ENCODE peak calls at places on chromosomes 13 and 19, in eight cellular contexts. J is mesenchymal stem cell, P is HCT116, D is astrocyte, Z is spleen, R is heart right ventricle, T is GM12878, I is thoracic aorta. A is an unnamed sample.
A peak's percentile ranks its signal among the peaks of the same experiment; 100 is the strongest.

GRCh38 chr13:96671073-96671472 is 323.2 kb downstream of the OXGR1 start:
- DNase-seq in R (no peak), Z (no peak), T (no peak), P (no peak), D (no peak), I (no peak), J (no peak), A (no peak)

GRCh38 chr19:32624410-32624809 is 43.4 kb downstream of the PDCD5 start:
- DNase-seq in T (no peak), P (no peak), R (no peak), J (no peak), Z (no peak), D (no peak), I (no peak), A (no peak)

GRCh38 chr19:32828643-32829344 is 40.8 kb downstream of the SLC7A9 start:
- DNase-seq in P (no peak), Z (no peak), J (no peak), I (no peak), R (no peak), T (no peak), D (no peak), A (no peak)

GRCh38 chr13:46831588-46832194 is 34.7 kb upstream of the ESD start:
- DNase-seq in I (no peak), D (peak; percentile 18), Z (no peak), T (no peak), P (peak; percentile 51), R (peak; percentile 24), J (peak; percentile 68), A (no peak)

GRCh38 chr13:72463561-72463960 is 263.9 kb downstream of the MZT1 start:
- DNase-seq in D (peak; percentile 84), Z (no peak), T (no peak), J (peak; percentile 66), R (peak; percentile 18), P (no peak), I (no peak), A (no peak)

GRCh38 chr19:11949201-11949600 is 15.6 kb upstream of the ZNF763 start:
- DNase-seq in R (no peak), I (no peak), D (peak; percentile 16), T (no peak), P (no peak), Z (no peak), J (peak; percentile 12), A (peak; percentile 11)

GRCh38 chr19:7507884-7508283 is 8.0 kb upstream of the ZNF358 start:
- DNase-seq in R (no peak), P (peak; percentile 90), T (no peak), D (peak; percentile 65), J (peak; percentile 94), I (peak; percentile 69), Z (peak; percentile 86), A (peak; percentile 49)

GRCh38 chr13:23455401-23456185 is 22.1 kb upstream of the SACS start:
- DNase-seq in R (no peak), D (no peak), I (no peak), J (no peak), T (no peak), P (no peak), Z (no peak), A (no peak)

GRCh38 chr13:51025245-51025872 is 85.7 kb downstream of the C13orf42 start:
- DNase-seq in J (no peak), Z (no peak), T (no peak), P (no peak), R (no peak), D (no peak), I (no peak), A (no peak)

GRCh38 chr13:19845758-19846157 is 17.7 kb downstream of the ZMYM5 start:
- DNase-seq in I (peak; percentile 49), D (peak; percentile 98), J (peak; percentile 92), P (peak; percentile 77), Z (no peak), R (no peak), T (no peak), A (peak; percentile 33)

GRCh38 chr13:114087430-114087829 is 45.0 kb downstream of the RASA3 start:
- DNase-seq in P (no peak), R (no peak), I (no peak), T (no peak), J (no peak), Z (no peak), D (no peak), A (peak; percentile 30)

GRCh38 chr13:30108913-30109237 is 198.5 kb downstream of the KATNAL1 start:
- DNase-seq in T (no peak), J (no peak), I (no peak), P (no peak), D (no peak), R (no peak), Z (no peak), A (no peak)

GRCh38 chr19:28867978-28868377 is 345.0 kb downstream of the UQCRFS1 start:
- DNase-seq in P (no peak), D (no peak), R (no peak), Z (no peak), J (no peak), I (no peak), T (no peak), A (no peak)

GRCh38 chr19:16014923-16015804 is 61.1 kb upstream of the TPM4 start:
- DNase-seq in P (no peak), J (no peak), D (no peak), T (no peak), Z (no peak), R (no peak), I (no peak), A (no peak)

GRCh38 chr13:49976314-49977258 is 20.3 kb upstream of the TRIM13 start:
- DNase-seq in R (peak; percentile 57), D (peak; percentile 47), T (peak; percentile 55), J (peak; percentile 68), I (no peak), Z (peak; percentile 91), P (peak; percentile 47), A (peak; percentile 46)

GRCh38 chr19:35992902-35993765 is 1.9 kb upstream of the SDHAF1 start:
- DNase-seq in J (no peak), P (no peak), D (no peak), R (no peak), T (no peak), I (no peak), Z (no peak), A (no peak)

GRCh38 chr13:19950374-19950773 is 8.2 kb upstream of the ZMYM2 start:
- DNase-seq in Z (no peak), I (no peak), T (no peak), J (no peak), R (no peak), D (no peak), P (no peak), A (no peak)

GRCh38 chr19:51359294-51359693 is 6.9 kb downstream of the ETFB start:
- DNase-seq in Z (no peak), R (no peak), D (peak; percentile 90), P (no peak), T (no peak), I (no peak), J (peak; percentile 87), A (no peak)

GRCh38 chr19:51354103-51354741 is 12.0 kb downstream of the ETFB start:
- DNase-seq in J (no peak), D (no peak), P (no peak), I (no peak), Z (no peak), T (no peak), R (no peak), A (no peak)

GRCh38 chr19:51354742-51355148 is 11.4 kb downstream of the ETFB start:
- DNase-seq in R (no peak), D (peak; percentile 53), I (no peak), Z (no peak), T (no peak), J (peak; percentile 46), P (no peak), A (peak; percentile 69)

GRCh38 chr19:51357952-51358351 is 8.2 kb downstream of the ETFB start:
- DNase-seq in I (no peak), Z (no peak), T (no peak), R (no peak), D (no peak), J (no peak), P (no peak), A (no peak)

DNA sequence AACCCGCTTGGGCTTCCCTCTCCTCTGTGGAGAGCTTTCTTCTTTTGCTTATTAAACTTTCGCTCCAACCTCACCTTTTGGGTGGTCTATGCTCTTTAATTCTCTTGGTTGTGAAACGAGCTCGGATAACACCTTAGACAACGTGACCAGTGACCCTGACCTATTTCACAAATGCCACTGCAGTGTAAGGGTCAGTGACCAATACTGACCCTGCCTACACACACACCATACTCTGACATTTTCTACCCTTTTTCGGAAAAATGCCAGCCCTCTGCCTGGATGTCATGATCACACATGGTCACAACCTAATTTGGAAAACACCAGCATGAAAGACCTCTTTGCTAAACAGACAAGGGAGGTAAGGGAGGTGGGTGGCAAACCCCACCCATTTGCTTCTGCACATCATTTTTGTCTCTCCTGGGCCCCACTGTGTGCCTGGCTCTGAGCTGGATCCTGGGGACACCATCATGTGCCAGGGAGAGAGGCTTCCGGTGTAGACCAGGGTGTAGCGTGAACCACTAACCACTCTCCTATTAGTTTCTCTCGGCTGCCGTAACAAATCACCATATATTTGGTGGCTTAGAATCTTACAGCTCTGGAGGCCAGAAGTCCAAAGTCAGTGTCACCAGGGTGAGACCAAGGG is 9.9 kb downstream of the ETFB start:
- DNase-seq in J (no peak), P (no peak), I (no peak), Z (no peak), D (no peak), T (no peak), R (no peak), A (no peak)
- H3K4me3 ChIP-seq in J (no peak overlapping the region), P (no peak overlapping the region), I (no peak overlapping the region), Z (no peak overlapping the region), D (no peak overlapping the region), T (no peak overlapping the region), R (no peak overlapping the region), A (no peak overlapping the region)

DNA sequence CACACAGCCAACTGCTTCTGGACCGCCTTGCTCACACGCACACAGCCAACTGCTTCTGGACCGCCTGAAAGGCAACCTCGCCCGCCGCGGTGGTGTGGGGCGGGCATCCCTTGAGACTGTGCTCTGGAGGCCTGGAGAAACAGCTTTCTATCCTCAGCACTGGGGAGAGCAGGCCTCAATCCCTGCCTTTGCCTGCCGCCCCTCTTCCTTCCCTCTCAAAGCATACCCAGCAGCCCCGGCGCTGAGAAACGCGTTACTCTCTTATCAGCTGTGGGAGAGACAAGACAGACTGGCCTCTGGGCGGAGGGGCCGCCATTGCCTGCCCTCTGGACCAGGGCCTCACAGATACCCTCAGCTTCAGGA is 2.9 kb downstream of the LIPE start:
- DNase-seq in I (no peak), D (no peak), J (no peak), T (no peak), Z (peak; percentile 79), R (no peak), P (no peak), A (no peak)
- H3K4me3 ChIP-seq in I (peak overlapping the region; percentile 85), D (peak overlapping the region; percentile 68), J (peak overlapping the region; percentile 82), T (no peak overlapping the region), Z (peak overlapping the region; percentile 75), R (peak overlapping the region; percentile 86), P (no peak overlapping the region), A (no peak overlapping the region)

GRCh38 chr13:37475966-37476365 is 122.6 kb downstream of the POSTN start:
- DNase-seq in T (no peak), J (peak; percentile 40), D (peak; percentile 71), P (no peak), R (no peak), I (no peak), Z (no peak), A (no peak)
- H3K4me3 ChIP-seq in T (no peak overlapping the region), J (no peak overlapping the region), D (no peak overlapping the region), P (no peak overlapping the region), R (no peak overlapping the region), I (no peak overlapping the region), Z (no peak overlapping the region), A (no peak overlapping the region)

DNA sequence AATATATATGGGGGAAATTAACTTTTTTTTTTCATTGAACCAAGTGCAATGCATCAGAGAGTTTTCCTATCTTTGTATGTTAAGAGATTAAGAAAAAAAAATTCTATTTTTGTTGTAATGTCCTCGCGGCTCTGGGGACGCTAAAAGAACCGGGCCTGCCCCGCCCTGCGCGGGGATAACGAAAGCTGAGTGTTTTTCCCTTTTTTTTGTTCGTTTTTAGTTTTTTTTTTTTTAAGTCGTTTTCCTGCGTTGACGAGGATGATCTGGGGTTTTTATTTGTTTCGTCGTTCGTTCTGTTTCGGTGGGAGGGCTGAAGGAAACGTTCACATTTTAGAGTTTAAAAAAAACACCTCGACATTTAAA is 5.7 kb downstream of the LYL1 start:
- DNase-seq in R (no peak), T (no peak), I (no peak), P (no peak), D (no peak), J (no peak), Z (no peak), A (no peak)
- H3K4me3 ChIP-seq in R (peak overlapping the region; percentile 61), T (no peak overlapping the region), I (peak overlapping the region; percentile 66), P (no peak overlapping the region), D (no peak overlapping the region), J (no peak overlapping the region), Z (peak overlapping the region; percentile 21), A (no peak overlapping the region)

A was measured in SJSA1.